ENCODE peak calls at places on chromosome 15, in seven cellular contexts. P is HTR-8/SVneo, O is NCI-H1417, B is SK-MEL-5, V is ureter, Q is GM04504, T is left ventricle myocardium inferior. E is an unnamed sample.
A peak's percentile ranks its signal among the peaks of the same experiment; 100 is the strongest.

GRCh38 chr15:45307230-45307924 is 55.3 kb downstream of the SLC28A2 start:
- DNase-seq in P (peak; percentile 28), O (no peak), B (peak; percentile 93), V (no peak), Q (peak; percentile 35), T (no peak), E (peak; percentile 62)

GRCh38 chr15:77542491-77543001 is 90.2 kb downstream of the LINGO1 start:
- DNase-seq in P (peak; percentile 34), O (no peak), B (no peak), V (no peak), Q (no peak), T (no peak), E (peak; percentile 49)

GRCh38 chr15:29822685-29823459 is 604 bp upstream of the TJP1 start:
- DNase-seq in P (peak; percentile 38), O (peak; percentile 19), B (peak; percentile 63), V (peak; percentile 59), Q (peak; percentile 53), T (peak; percentile 66), E (peak; percentile 49)

GRCh38 chr15:35179739-35180138 is 94.6 kb upstream of the NANOGP8 start:
- DNase-seq in P (no peak), O (no peak), B (no peak), V (no peak), Q (no peak), T (no peak), E (no peak)

GRCh38 chr15:92886229-92886628 is 13.9 kb upstream of the CHD2 start:
- DNase-seq in P (no peak), O (no peak), B (no peak), V (no peak), Q (no peak), T (no peak), E (no peak)

GRCh38 chr15:99092554-99093172 is 12.2 kb upstream of the SYNM start:
- DNase-seq in P (no peak), O (no peak), B (no peak), V (no peak), Q (no peak), T (no peak), E (no peak)

GRCh38 chr15:88959445-88959844 is 46.3 kb upstream of the MFGE8 start:
- DNase-seq in P (no peak), O (no peak), B (no peak), V (no peak), Q (no peak), T (no peak), E (no peak)

GRCh38 chr15:73601449-73602425 is 31.5 kb downstream of the NPTN start:
- DNase-seq in P (no peak), O (no peak), B (no peak), V (no peak), Q (no peak), T (peak; percentile 23), E (no peak)

GRCh38 chr15:57994468-57995154 is 70.9 kb downstream of the ALDH1A2 start:
- DNase-seq in P (no peak), O (no peak), B (no peak), V (no peak), Q (peak; percentile 4), T (no peak), E (no peak)

GRCh38 chr15:64552281-64552948 is 92.0 kb downstream of the ZNF609 start:
- DNase-seq in P (no peak), O (no peak), B (no peak), V (no peak), Q (no peak), T (no peak), E (no peak)

GRCh38 chr15:86021281-86022264 is 58.1 kb upstream of the AGBL1 start:
- DNase-seq in P (peak; percentile 48), O (no peak), B (no peak), V (peak; percentile 53), Q (no peak), T (no peak), E (peak; percentile 39)